ENCODE peak calls at places on chromosome 2, in seven cellular contexts. U is CD8-positive, alpha-beta T cell; J is neuronal stem cell; D is right cardiac atrium; M is tibial nerve; H is mucosa of descending colon; R is HCT116. S is an unnamed sample. For H3K9me3, the result is how much of the 10 kb centered on the place peaks cover.

GRCh38 chr2:189402932-189403331 is 38.3 kb upstream of the WDR75 start:
- DNase-seq in U (no peak), J (no peak), D (no peak), M (no peak), H (no peak), R (no peak), S (no peak)

GRCh38 chr2:145812163-145812554 is 1292.2 kb upstream of the ZEB2 start:
- DNase-seq in U (no peak), J (no peak), D (no peak), M (no peak), H (no peak), R (no peak), S (no peak)

GRCh38 chr2:8324164-8324848 is 357.6 kb upstream of the ID2 start:
- DNase-seq in U (no peak), J (no peak), D (no peak), M (no peak), H (no peak), R (no peak), S (no peak)

GRCh38 chr2:23649819-23650218 is 264.8 kb downstream of the KLHL29 start:
- DNase-seq in U (no peak), J (no peak), D (no peak), M (no peak), H (no peak), R (no peak), S (no peak)

GRCh38 chr2:189379287-189379630 is 62.0 kb upstream of the WDR75 start:
- DNase-seq in U (no peak), J (no peak), D (no peak), M (no peak), H (no peak), R (no peak), S (no peak)

GRCh38 chr2:148643998-148644884 is at the start of gene EPC2:
- DNase-seq in U (peak), J (peak), D (peak), M (peak), H (peak), R (peak), S (peak)

GRCh38 chr2:18731661-18732060 is 142.3 kb upstream of the NT5C1B start:
- DNase-seq in U (no peak), J (no peak), D (no peak), M (no peak), H (no peak), R (no peak), S (no peak)

GRCh38 chr2:150167711-150168110 is 319.8 kb downstream of the RND3 start:
- DNase-seq in U (no peak), J (no peak), D (no peak), M (no peak), H (no peak), R (no peak), S (no peak)

GRCh38 chr2:144996225-144996795 is 476.4 kb upstream of the ZEB2 start:
- DNase-seq in U (no peak), J (no peak), D (no peak), M (no peak), H (no peak), R (no peak), S (no peak)

GRCh38 chr2:161090401-161090800 is 69.8 kb upstream of the TANK start:
- DNase-seq in U (no peak), J (no peak), D (peak), M (no peak), H (peak), R (no peak), S (no peak)

GRCh38 chr2:45755585-45756330 is 104.3 kb downstream of the PRKCE start:
- DNase-seq in U (no peak), J (no peak), D (no peak), M (no peak), H (no peak), R (no peak), S (no peak)

GRCh38 chr2:177429688-177430325 is 37.2 kb downstream of the AGPS start:
- DNase-seq in U (no peak), J (no peak), D (no peak), M (no peak), H (no peak), R (no peak), S (no peak)

GRCh38 chr2:240165638-240166037 is 25.2 kb upstream of the OTOS start:
- DNase-seq in U (no peak), J (no peak), D (no peak), M (no peak), H (no peak), R (no peak), S (no peak)

GRCh38 chr2:61367177-61367576 is 103.7 kb downstream of the USP34 start:
- DNase-seq in U (no peak), J (no peak), D (no peak), M (no peak), H (no peak), R (no peak), S (no peak)

GRCh38 chr2:84388133-84388532 is 70.9 kb downstream of the SUCLG1 start:
- DNase-seq in U (no peak), J (no peak), D (no peak), M (no peak), H (no peak), R (no peak), S (no peak)

GRCh38 chr2:141911485-141912066 is 219.2 kb downstream of the LRP1B start:
- DNase-seq in U (no peak), J (peak), D (no peak), M (no peak), H (no peak), R (peak), S (no peak)

GRCh38 chr2:173590278-173590811 is 235.7 kb downstream of the CDCA7 start:
- DNase-seq in U (no peak), J (no peak), D (peak), M (peak), H (no peak), R (peak), S (no peak)

GRCh38 chr2:3447789-3448317 is 68.4 kb downstream of the TRAPPC12 start:
- DNase-seq in U (no peak), J (no peak), D (no peak), M (no peak), H (no peak), R (no peak), S (no peak)

GRCh38 chr2:72028351-72028995 is 119.2 kb downstream of the CYP26B1 start:
- DNase-seq in U (no peak), J (no peak), D (no peak), M (no peak), H (no peak), R (no peak), S (no peak)

GRCh38 chr2:122070241-122070731 is 314.8 kb downstream of the TSN start:
- DNase-seq in U (no peak), J (no peak), D (no peak), M (no peak), H (no peak), R (no peak), S (no peak)

GRCh38 chr2:228532233-228532632 is 350.7 kb upstream of the SPHKAP start:
- DNase-seq in U (no peak), J (no peak), D (no peak), M (no peak), H (no peak), R (no peak), S (no peak)

GRCh38 chr2:228527481-228527880 is 346.0 kb upstream of the SPHKAP start:
- DNase-seq in U (no peak), J (no peak), D (no peak), M (no peak), H (no peak), R (no peak), S (no peak)

GRCh38 chr2:228535396-228535795 is 353.9 kb upstream of the SPHKAP start:
- DNase-seq in U (no peak), J (no peak), D (no peak), M (no peak), H (no peak), R (peak), S (no peak)

DNA sequence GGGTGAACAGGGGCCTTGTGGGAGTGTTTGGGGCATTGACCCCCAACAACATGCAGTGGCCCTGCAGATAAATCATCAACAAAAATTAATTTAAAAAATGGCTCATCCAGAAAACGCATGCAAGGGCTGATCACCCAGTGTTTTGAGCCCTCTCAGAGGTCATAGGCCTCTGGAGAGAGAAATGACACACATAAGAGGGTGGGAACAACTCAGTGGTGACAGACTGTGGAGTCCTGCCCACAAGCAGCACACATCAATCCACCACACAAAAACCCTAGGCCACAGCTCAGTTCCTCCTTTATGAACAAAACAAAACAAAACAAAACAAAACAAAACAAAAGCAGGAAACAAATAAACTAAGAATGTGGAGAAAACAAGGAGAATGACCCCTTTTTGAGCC is 351.7 kb upstream of the SPHKAP start:
- DNase-seq in U (no peak), J (no peak), D (no peak), M (no peak), H (no peak), R (no peak), S (no peak)
- H3K9me3 ChIP-seq in U (under half), J (under half), D (under half), M (under half), H (under half), R (under half), S (under half)

GRCh38 chr2:65277118-65277517 is 49.5 kb downstream of the ACTR2 start:
- DNase-seq in U (no peak), J (no peak), D (no peak), M (no peak), H (no peak), R (no peak), S (no peak)

GRCh38 chr2:65277791-65278449 is 50.3 kb downstream of the ACTR2 start:
- DNase-seq in U (no peak), J (no peak), D (no peak), M (no peak), H (no peak), R (no peak), S (no peak)

GRCh38 chr2:65276604-65277003 is 49.0 kb downstream of the ACTR2 start:
- DNase-seq in U (no peak), J (no peak), D (no peak), M (no peak), H (no peak), R (no peak), S (no peak)

GRCh38 chr2:65275141-65275540 is 47.5 kb downstream of the ACTR2 start:
- DNase-seq in U (no peak), J (no peak), D (no peak), M (no peak), H (no peak), R (no peak), S (no peak)

DNA sequence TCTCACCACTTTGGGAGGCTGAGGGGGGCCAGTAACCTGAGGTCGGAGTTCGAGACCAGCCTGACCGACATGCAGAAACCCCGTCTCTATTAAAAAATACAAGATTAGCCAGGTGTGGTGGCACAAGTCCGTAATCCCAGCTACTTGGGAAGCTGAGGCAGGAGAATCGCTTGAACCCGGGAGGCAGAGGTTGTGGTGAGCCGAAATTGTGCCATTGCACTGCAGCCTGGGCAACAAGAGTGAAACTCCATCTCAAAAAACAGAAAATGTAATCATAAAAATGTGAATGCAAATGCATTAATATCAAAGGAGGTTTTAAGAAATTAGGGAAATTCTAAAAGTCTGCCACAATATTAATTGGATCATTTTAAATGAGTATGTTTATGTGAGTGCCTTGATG is 45.7 kb downstream of the ACTR2 start:
- DNase-seq in U (no peak), J (no peak), D (no peak), M (no peak), H (no peak), R (no peak), S (no peak)
- H3K9me3 ChIP-seq in U (under half), J (under half), D (under half), M (under half), H (under half), R (under half), S (under half)

DNA sequence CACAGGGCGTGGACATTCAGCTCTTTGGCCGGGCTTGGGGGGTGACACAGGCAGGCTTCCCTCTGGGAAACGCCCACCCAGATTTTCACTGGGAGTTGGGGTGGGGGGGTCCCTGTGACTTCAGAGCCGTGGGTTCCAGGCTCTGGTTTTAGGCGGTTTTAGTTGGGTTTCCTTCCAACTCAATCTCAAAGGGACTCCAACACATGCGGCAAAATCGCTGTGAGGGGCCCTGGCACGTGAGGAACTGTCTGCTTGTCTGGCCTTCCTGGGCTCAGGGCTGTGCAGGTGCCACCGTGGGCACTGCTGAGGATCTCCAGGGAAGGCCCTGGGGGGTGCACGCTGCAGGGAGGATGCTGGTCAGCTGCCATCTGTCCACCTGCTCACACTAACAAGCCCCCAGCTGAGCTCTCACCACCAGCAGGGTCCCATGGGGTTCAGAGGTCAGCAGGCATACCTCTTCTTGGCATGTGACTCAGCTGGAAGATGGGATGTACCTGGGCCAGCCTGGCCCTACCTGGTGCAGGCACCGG is 11.7 kb downstream of the HS6ST1 start:
- DNase-seq in U (no peak), J (no peak), D (peak), M (no peak), H (peak), R (no peak), S (no peak)
- H3K9me3 ChIP-seq in U (under half), J (under half), D (under half), M (under half), H (under half), R (under half), S (under half)

GRCh38 chr2:82875891-82876290 is 1583.2 kb downstream of the SUCLG1 start:
- DNase-seq in U (no peak), J (no peak), D (peak), M (no peak), H (no peak), R (no peak), S (no peak)

GRCh38 chr2:82879803-82880202 is 1579.3 kb downstream of the SUCLG1 start:
- DNase-seq in U (no peak), J (no peak), D (no peak), M (no peak), H (no peak), R (no peak), S (no peak)
- H3K9me3 ChIP-seq in U (under half), J (under half), D (under half), M (under half), H (under half), R (under half), S (under half)